ENCODE peak calls at places on chromosomes 12 and 14, in five cellular contexts. J is SK-N-SH, C is nephron progenitor cell, D is hepatic stellate cell, L is HuH-7.5. X is an unnamed sample.

GRCh38 chr14:76292561-76292960 is 83.4 kb upstream of the ESRRB start:
- DNase-seq in L (no peak), D (no peak), C (no peak), J (no peak), X (no peak)

GRCh38 chr12:26250801-26251200 is 55.4 kb downstream of the SSPN start:
- DNase-seq in J (no peak), D (no peak), C (no peak), L (no peak), X (no peak)

GRCh38 chr12:112420740-112421139 is 2.0 kb downstream of the PTPN11 start:
- DNase-seq in D (no peak), L (no peak), C (no peak), J (no peak), X (no peak)

GRCh38 chr12:55932546-55932919 is 1.6 kb downstream of the DGKA start:
- DNase-seq in L (peak), C (no peak), J (peak), D (no peak), X (no peak)

GRCh38 chr12:42485823-42486222 is 103.7 kb downstream of the PRICKLE1 start:
- DNase-seq in D (no peak), C (no peak), L (no peak), J (no peak), X (peak)

GRCh38 chr14:106286697-106287290 is 760.4 kb downstream of the TMEM121 start:
- DNase-seq in J (peak), D (no peak), L (peak), C (no peak), X (no peak)

GRCh38 chr12:106863185-106863584 is 88.7 kb downstream of the RIC8B start:
- DNase-seq in J (no peak), C (no peak), D (no peak), L (no peak), X (no peak)

GRCh38 chr12:56943878-56944277 is 9.7 kb upstream of the SDR9C7 start:
- DNase-seq in J (no peak), D (no peak), L (no peak), C (no peak), X (no peak)

GRCh38 chr12:28878629-28879028 is 270.4 kb upstream of the FAR2 start:
- DNase-seq in J (peak), D (no peak), L (no peak), C (no peak), X (no peak)

GRCh38 chr14:88198441-88198840 is 124.6 kb downstream of the KCNK10 start:
- DNase-seq in C (no peak), D (no peak), L (no peak), J (no peak), X (no peak)

GRCh38 chr12:109621864-109622485 is 48.4 kb downstream of the MVK start:
- DNase-seq in J (peak), C (no peak), L (no peak), D (no peak), X (peak)

GRCh38 chr12:112207397-112207924 is 82.1 kb downstream of the TRAFD1 start:
- DNase-seq in J (no peak), C (no peak), D (no peak), L (no peak), X (no peak)

GRCh38 chr12:78863482-78864427 is 819 bp upstream of the SYT1 start:
- DNase-seq in D (peak), J (peak), L (peak), C (peak), X (peak)

GRCh38 chr12:105481906-105482305 is 151.4 kb downstream of the C12orf75 start:
- DNase-seq in L (no peak), J (no peak), C (no peak), D (no peak), X (no peak)

GRCh38 chr12:106551410-106551809 is 31.4 kb upstream of the RFX4 start:
- DNase-seq in D (no peak), L (no peak), C (no peak), J (no peak), X (no peak)

GRCh38 chr12:106030210-106031175 is 108.3 kb downstream of the NUAK1 start:
- DNase-seq in J (peak), D (peak), C (no peak), L (no peak), X (no peak)

GRCh38 chr12:2179953-2180736 is 127.4 kb downstream of the CACNA1C start:
- DNase-seq in J (no peak), L (no peak), D (peak), C (no peak), X (no peak)

GRCh38 chr12:1776139-1776975 is 44.0 kb upstream of the LRTM2 start:
- DNase-seq in C (no peak), D (peak), L (no peak), J (peak), X (no peak)

GRCh38 chr14:70698288-70698687 is 56.6 kb downstream of the TTC9 start:
- DNase-seq in D (peak), L (no peak), C (no peak), J (no peak), X (no peak)

GRCh38 chr12:80195143-80195726 is 95.9 kb downstream of the OTOGL start:
- DNase-seq in D (peak), J (peak), C (peak), L (no peak), X (peak)

X was measured in H7.